ENCODE peak calls at places on chromosomes 13 and 19, in seven cellular contexts. U is stimulated activated CD8-positive, alpha-beta memory T cell treated with anti-CD3 and anti-CD28 coated beads, Interleukin-2, amount 100 ng/mL, for 1 hour; X is pancreas; Y is MCF 10A; I is endothelial cell; Q is RKO; C is ovary. B is an unnamed sample.

GRCh38 chr19:1302534-1303239 is 17.0 kb downstream of the EFNA2 start:
- DNase-seq in Y (no peak), C (no peak), X (no peak), U (no peak), Q (no peak), I (no peak), B (no peak)

GRCh38 chr19:1685046-1685445 is 32.6 kb upstream of the TCF3 start:
- DNase-seq in C (no peak), I (no peak), Y (no peak), X (no peak), U (no peak), Q (no peak), B (no peak)

GRCh38 chr13:102580552-102581169 is 16.1 kb upstream of the TPP2 start:
- DNase-seq in X (no peak), I (peak), C (no peak), Y (peak), Q (peak), U (no peak), B (no peak)

GRCh38 chr19:2507109-2507508 is 31.2 kb downstream of the GADD45B start:
- DNase-seq in X (peak), U (no peak), C (no peak), Q (no peak), Y (peak), I (no peak), B (no peak)

GRCh38 chr19:32537626-32538025 is 43.4 kb upstream of the PDCD5 start:
- DNase-seq in Y (no peak), Q (no peak), C (no peak), U (no peak), X (no peak), I (no peak), B (no peak)

GRCh38 chr19:40594657-40595077 is 6.5 kb upstream of the LTBP4 start:
- DNase-seq in Q (peak), X (no peak), U (no peak), Y (peak), C (no peak), I (no peak), B (no peak)

GRCh38 chr19:3683866-3684816 is 16.1 kb downstream of the PIP5K1C start:
- DNase-seq in X (no peak), Q (peak), C (no peak), U (no peak), I (no peak), Y (peak), B (no peak)

GRCh38 chr13:40362502-40362901 is 303.9 kb downstream of the FOXO1 start:
- DNase-seq in Y (no peak), Q (no peak), U (no peak), X (no peak), C (no peak), I (no peak), B (no peak)

GRCh38 chr19:28313633-28314032 is 899.3 kb downstream of the UQCRFS1 start:
- DNase-seq in Q (no peak), Y (no peak), X (peak), I (no peak), C (peak), U (no peak), B (no peak)

GRCh38 chr13:101231751-101232428 is 184.4 kb downstream of the NALCN start:
- DNase-seq in U (no peak), Q (no peak), Y (peak), I (no peak), X (no peak), C (no peak), B (no peak)

GRCh38 chr13:94542917-94543316 is 53.0 kb downstream of the TGDS start:
- DNase-seq in C (no peak), U (no peak), Q (no peak), X (no peak), I (no peak), Y (no peak), B (no peak)

GRCh38 chr13:39189778-39190177 is 151.5 kb downstream of the NHLRC3 start:
- DNase-seq in X (no peak), U (no peak), Q (no peak), C (no peak), Y (no peak), I (no peak), B (no peak)

GRCh38 chr19:1445185-1445931 is 4.6 kb upstream of the APC2 start:
- DNase-seq in X (peak), C (peak), Y (peak), Q (peak), U (peak), I (peak), B (peak)

GRCh38 chr19:40270362-40271089 is 14.6 kb downstream of the AKT2 start:
- DNase-seq in I (no peak), X (no peak), Y (no peak), U (no peak), C (no peak), Q (no peak), B (no peak)

GRCh38 chr19:11152318-11153062 is 3.1 kb downstream of the SPC24 start:
- DNase-seq in X (peak), I (no peak), C (peak), Y (peak), Q (no peak), U (no peak), B (no peak)